ENCODE peak calls at places on chromosomes 11 and 22, in five cellular contexts. F, P, I, K and R are unnamed samples.

GRCh38 chr11:102783720-102784119 is 3.3 kb upstream of the MMP10 start:
- DNase-seq in F (no peak), I (no peak), P (no peak), K (no peak), R (no peak)

GRCh38 chr22:36282078-36282831 is 29.3 kb downstream of the APOL1 start:
- DNase-seq in F (no peak), P (no peak), K (no peak), I (no peak), R (no peak)

GRCh38 chr11:102780491-102780918 is at the start of gene MMP10:
- DNase-seq in P (no peak), F (no peak), I (no peak), K (no peak), R (no peak)

GRCh38 chr11:72718101-72718501 is 34.1 kb downstream of the ARAP1 start:
- DNase-seq in F (no peak), I (peak; percentile 41), K (no peak), P (no peak), R (no peak)

GRCh38 chr22:22810018-22810427 is 77.6 kb upstream of the IGLL5 start:
- DNase-seq in I (peak; percentile 71), F (peak; percentile 57), P (peak; percentile 53), K (no peak), R (peak; percentile 77)

GRCh38 chr22:19448076-19448607 is 631 bp upstream of the C22orf39 start:
- DNase-seq in F (peak; percentile 57), P (peak; percentile 71), I (peak; percentile 67), K (no peak), R (no peak)

GRCh38 chr22:19931514-19931913 is 10.1 kb upstream of the COMT start:
- DNase-seq in K (no peak), I (no peak), P (no peak), F (no peak), R (no peak)

GRCh38 chr11:102453286-102453797 is 777 bp upstream of the TMEM123 start:
- DNase-seq in P (no peak), F (no peak), I (no peak), K (peak; percentile 23), R (no peak)

GRCh38 chr11:129373489-129373953 is 2.1 kb upstream of the BARX2 start:
- DNase-seq in I (no peak), F (no peak), P (no peak), K (no peak), R (no peak)

GRCh38 chr22:26763633-26764295 is 106.4 kb downstream of the MIAT start:
- DNase-seq in F (no peak), I (no peak), P (no peak), K (peak; percentile 35), R (no peak)

GRCh38 chr11:114236829-114237228 is 59.4 kb upstream of the NNMT start:
- DNase-seq in K (no peak), F (no peak), I (no peak), P (no peak), R (no peak)

GRCh38 chr11:61082161-61082870 is 20.0 kb upstream of the CD5 start:
- DNase-seq in P (no peak), K (no peak), I (no peak), F (no peak), R (no peak)

GRCh38 chr22:47260551-47260950 is 498.1 kb downstream of the TBC1D22A start:
- DNase-seq in F (no peak), I (no peak), K (no peak), P (no peak), R (no peak)

GRCh38 chr11:93536346-93536871 is 6.8 kb downstream of the SMCO4 start:
- DNase-seq in I (no peak), F (no peak), K (no peak), P (no peak), R (no peak)

GRCh38 chr11:36405585-36406367 is 104.3 kb downstream of the TRAF6 start:
- DNase-seq in I (no peak), P (no peak), F (no peak), K (no peak), R (no peak)

GRCh38 chr11:117492578-117493251 is 165.1 kb downstream of the CEP164 start:
- DNase-seq in F (no peak), K (no peak), I (no peak), P (no peak), R (no peak)

GRCh38 chr11:61946894-61947293 is 3.3 kb upstream of the BEST1 start:
- DNase-seq in P (no peak), F (no peak), K (no peak), I (no peak), R (no peak)

GRCh38 chr11:114285599-114285998 is 10.6 kb upstream of the NNMT start:
- DNase-seq in F (no peak), P (no peak), I (no peak), K (peak; percentile 41), R (no peak)

GRCh38 chr11:44949160-44950035 is 1.3 kb downstream of the TP53I11 start:
- DNase-seq in F (peak; percentile 68), K (peak; percentile 28), P (no peak), I (peak; percentile 64), R (peak; percentile 13)

GRCh38 chr11:121132211-121132976 is 31.4 kb downstream of the TECTA start:
- DNase-seq in I (no peak), P (no peak), K (no peak), F (no peak), R (no peak)

GRCh38 chr22:25716637-25717036 is 25.4 kb upstream of the MYO18B start:
- DNase-seq in F (no peak), K (no peak), P (no peak), I (no peak), R (no peak)

GRCh38 chr11:15819679-15820286 is 536.6 kb downstream of the SOX6 start:
- DNase-seq in I (peak; percentile 87), P (peak; percentile 54), K (peak; percentile 33), F (peak; percentile 87), R (no peak)